ENCODE peak calls at places on chromosomes 3 and 15, in five cellular contexts. U is fibroblast of pulmonary artery; Y is activated CD8-positive, alpha-beta T cell treated with anti-CD3 and anti-CD28 coated beads for 36 hours; Z is cardiac muscle cell; Q is neural crest cell. F is an unnamed sample.

GRCh38 chr3:129383292-129383860 is 45.1 kb downstream of the EFCAB12 start:
- DNase-seq in U (peak), Y (peak), Z (peak), Q (peak), F (no peak)

GRCh38 chr3:138898301-138898700 is 48.6 kb downstream of the FOXL2 start:
- DNase-seq in U (peak), Y (no peak), Z (peak), Q (no peak), F (no peak)

GRCh38 chr3:128726691-128727031 is 678 bp downstream of the RAB7A start:
- DNase-seq in U (peak), Y (peak), Z (peak), Q (peak), F (no peak)

GRCh38 chr15:38610748-38611147 is 46.1 kb upstream of the RASGRP1 start:
- DNase-seq in U (no peak), Y (peak), Z (no peak), Q (no peak), F (no peak)

GRCh38 chr15:44199393-44199792 is 4.3 kb upstream of the FRMD5 start:
- DNase-seq in U (no peak), Y (no peak), Z (no peak), Q (no peak), F (no peak)

GRCh38 chr3:134056464-134056891 is 26.8 kb upstream of the SLCO2A1 start:
- DNase-seq in U (peak), Y (no peak), Z (peak), Q (no peak), F (no peak)

GRCh38 chr3:114878119-114878839 is 268.8 kb downstream of the ZBTB20 start:
- DNase-seq in U (no peak), Y (no peak), Z (no peak), Q (no peak), F (no peak)

GRCh38 chr3:134008630-134009156 is 21.0 kb downstream of the SLCO2A1 start:
- DNase-seq in U (peak), Y (no peak), Z (no peak), Q (no peak), F (no peak)

GRCh38 chr3:106759686-106760085 is 617.6 kb upstream of the CCDC54 start:
- DNase-seq in U (no peak), Y (no peak), Z (no peak), Q (no peak), F (no peak)

GRCh38 chr3:161576733-161577510 is 80.3 kb downstream of the OTOL1 start:
- DNase-seq in U (no peak), Y (no peak), Z (no peak), Q (no peak), F (no peak)

GRCh38 chr15:75104804-75105557 is 81.6 kb downstream of the PPCDC start:
- DNase-seq in U (peak), Y (peak), Z (no peak), Q (no peak), F (no peak)

GRCh38 chr3:127585813-127586165 is 4.7 kb downstream of the TPRA1 start:
- DNase-seq in U (no peak), Y (no peak), Z (no peak), Q (no peak), F (no peak)

GRCh38 chr3:19540464-19540863 is 392.2 kb downstream of the KCNH8 start:
- DNase-seq in U (no peak), Y (no peak), Z (no peak), Q (no peak), F (no peak)

GRCh38 chr3:11698326-11699082 is 54.8 kb upstream of the VGLL4 start:
- DNase-seq in U (peak), Y (no peak), Z (no peak), Q (no peak), F (no peak)

GRCh38 chr3:151816091-151816604 is 2.2 kb downstream of the AADAC start:
- DNase-seq in U (peak), Y (no peak), Z (no peak), Q (no peak), F (no peak)

DNA sequence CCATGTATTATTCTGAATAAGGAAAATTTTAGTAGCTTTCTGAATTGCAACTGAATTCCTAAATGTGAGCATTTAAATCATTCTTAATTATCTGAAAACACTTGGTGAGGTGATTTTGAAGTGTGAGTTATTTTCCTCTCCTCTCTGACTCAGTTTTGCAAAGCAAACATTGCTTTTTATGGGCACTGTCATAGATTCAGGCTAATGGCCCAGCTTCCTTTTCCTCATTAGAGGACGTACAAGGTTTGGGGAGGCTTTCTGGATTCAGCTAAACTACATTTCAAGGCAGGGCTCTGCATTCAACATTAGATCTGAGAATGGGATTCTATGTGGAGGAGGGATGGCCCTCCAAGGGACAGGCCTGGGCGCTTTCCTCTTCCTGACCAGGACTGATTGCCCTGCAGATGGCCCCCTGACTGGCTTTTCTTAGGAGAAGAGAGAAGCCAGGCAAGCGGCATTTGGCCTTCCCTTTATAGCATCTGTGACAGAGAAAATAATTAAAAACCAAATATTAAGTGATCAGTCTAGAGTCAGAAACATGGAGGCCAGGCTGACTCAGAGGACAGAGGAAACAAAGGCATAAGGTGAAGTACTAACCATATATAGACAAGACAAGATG is 53.0 kb upstream of the STXBP5L start:
- DNase-seq in U (no peak), Y (no peak), Z (no peak), Q (no peak), F (no peak)
- TF ChIP-seq CTCF in U (no peak), Y (no peak), Z (no peak), Q (no peak), F (no peak)

GRCh38 chr3:38646062-38646461 is 3.4 kb downstream of the SCN5A start:
- DNase-seq in U (no peak), Y (no peak), Z (no peak), Q (no peak), F (no peak)

GRCh38 chr3:38645601-38646000 is 3.9 kb downstream of the SCN5A start:
- DNase-seq in U (no peak), Y (no peak), Z (peak), Q (no peak), F (no peak)

GRCh38 chr3:38648024-38648658 is 1.3 kb downstream of the SCN5A start:
- DNase-seq in U (no peak), Y (no peak), Z (no peak), Q (no peak), F (no peak)

GRCh38 chr3:38647217-38647970 is 2.1 kb downstream of the SCN5A start:
- DNase-seq in U (no peak), Y (no peak), Z (no peak), Q (no peak), F (no peak)

DNA sequence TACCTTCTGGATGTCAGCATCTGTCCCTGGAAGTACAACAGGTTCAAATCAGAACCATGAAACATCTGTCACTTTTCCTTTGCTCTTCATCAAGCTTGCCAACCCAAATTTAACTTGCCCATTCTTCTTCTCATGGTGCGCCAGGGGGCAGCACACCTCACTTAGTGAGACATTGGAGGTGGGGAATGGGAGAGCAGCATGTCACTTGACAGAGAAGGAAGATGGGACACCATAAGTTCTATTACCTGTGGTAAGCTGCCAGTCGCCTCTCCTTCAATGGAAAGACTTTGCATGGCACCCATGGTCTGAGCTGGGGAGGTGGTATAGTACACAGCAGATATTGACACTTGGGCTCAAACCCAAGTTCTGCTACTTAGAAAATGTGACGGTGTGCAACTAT is 2.9 kb downstream of the SCN5A start:
- DNase-seq in U (peak), Y (peak), Z (no peak), Q (no peak), F (no peak)
- TF ChIP-seq CTCF in U (peak), Y (peak), Z (peak), Q (peak), F (peak)

GRCh38 chr3:113696658-113697191 is 283 bp upstream of the USF3 start:
- DNase-seq in U (peak), Y (peak), Z (peak), Q (peak), F (peak)
- TF ChIP-seq CTCF in U (no peak), Y (no peak), Z (no peak), Q (no peak), F (peak)

DNA sequence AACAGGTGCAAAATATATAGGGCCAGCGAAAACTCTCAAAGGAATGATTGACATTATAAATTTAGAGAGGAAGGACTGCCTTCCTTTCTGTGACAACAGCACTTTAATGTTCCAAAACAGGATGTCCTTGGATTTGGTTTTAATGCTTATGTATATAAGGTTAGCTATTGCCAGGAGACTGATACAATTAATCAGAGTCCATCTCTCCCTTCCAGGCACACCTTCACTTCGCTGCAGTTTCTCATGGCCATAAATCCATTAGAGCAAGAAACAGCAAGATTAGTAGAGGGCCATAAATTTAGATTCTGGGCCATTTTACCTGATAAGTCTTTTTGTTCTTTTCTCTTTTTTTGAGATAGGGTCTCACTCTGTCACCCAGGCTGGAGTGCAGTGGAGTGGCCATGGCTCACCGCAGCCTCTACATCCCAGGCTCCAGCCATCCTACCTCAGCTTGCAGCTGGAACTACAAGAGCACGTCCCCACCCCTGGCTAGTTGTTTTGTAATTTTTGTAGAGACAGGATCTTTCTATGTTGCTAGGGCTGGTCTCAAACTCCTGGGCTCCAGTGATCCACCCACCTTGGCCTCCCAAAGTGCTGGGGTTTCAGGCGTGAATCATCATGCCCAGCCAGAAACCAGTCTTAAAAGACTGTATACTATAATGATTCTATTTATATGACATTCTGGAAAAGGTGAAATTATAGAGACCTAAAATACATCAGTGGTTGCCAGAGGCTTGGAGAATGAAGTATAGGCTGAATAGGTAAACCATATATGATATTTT is 15.7 kb upstream of the TFRC start:
- DNase-seq in U (no peak), Y (peak), Z (no peak), Q (no peak), F (no peak)
- TF ChIP-seq CTCF in U (no peak), Y (no peak), Z (no peak), Q (no peak), F (no peak)

DNA sequence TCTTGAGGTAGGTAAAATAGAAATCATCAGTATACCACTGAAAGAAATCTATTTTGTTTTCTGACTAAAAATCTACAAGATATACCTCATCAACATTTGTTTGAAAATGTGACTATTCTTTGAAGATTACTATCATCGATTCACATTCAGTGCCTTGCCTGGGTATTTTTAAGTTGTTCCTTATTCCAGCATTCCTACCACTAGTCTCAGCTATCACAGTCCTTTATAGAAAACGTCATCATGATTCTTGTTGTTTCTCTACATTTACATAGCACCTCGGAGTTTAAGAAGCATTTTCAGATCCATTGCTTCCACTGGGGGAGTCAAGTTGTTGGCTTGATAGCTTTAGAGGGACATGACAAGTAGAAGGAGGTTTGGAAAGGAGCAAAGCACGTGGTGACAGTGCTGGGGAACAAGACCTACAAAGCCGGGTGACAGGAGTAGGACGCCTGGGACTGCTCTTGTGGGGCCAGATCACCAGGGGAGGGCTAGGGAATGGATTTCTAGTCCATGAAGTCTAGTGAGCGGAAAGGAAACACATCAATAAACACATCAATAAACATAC is 61.5 kb downstream of the HES1 start:
- DNase-seq in U (no peak), Y (no peak), Z (peak), Q (no peak), F (no peak)
- TF ChIP-seq CTCF in U (no peak), Y (no peak), Z (no peak), Q (peak), F (peak)

F was measured in chondrocyte.